ENCODE peak calls at places on chromosomes 7 and 10, in seven cellular contexts. One of them, this sample, is unnamed. For H3K4me1, the result is how much of the 10 kb centered on the place peaks cover.

GRCh38 chr10:127402596-127403409 is 146.3 kb upstream of the NPS start:
- DNase-seq in endothelial cell of umbilical vein: no peak
- DNase-seq in cardiac muscle cell: no peak
- DNase-seq in Peyer's patch: no peak
- DNase-seq in uterus: no peak
- DNase-seq in pancreas: no peak
- DNase-seq in stomach: no peak
- DNase-seq in this sample: no peak

GRCh38 chr7:51426163-51426562 is 109.6 kb upstream of the COBL start:
- DNase-seq in endothelial cell of umbilical vein: no peak
- DNase-seq in cardiac muscle cell: no peak
- DNase-seq in Peyer's patch: no peak
- DNase-seq in uterus: no peak
- DNase-seq in pancreas: no peak
- DNase-seq in stomach: no peak
- DNase-seq in this sample: no peak

GRCh38 chr7:4235596-4235995 is 446.5 kb upstream of the FOXK1 start:
- DNase-seq in endothelial cell of umbilical vein: no peak
- DNase-seq in cardiac muscle cell: no peak
- DNase-seq in Peyer's patch: no peak
- DNase-seq in uterus: no peak
- DNase-seq in pancreas: no peak
- DNase-seq in stomach: no peak
- DNase-seq in this sample: peak

GRCh38 chr10:27646194-27646593 is 99.4 kb downstream of the MKX start:
- DNase-seq in endothelial cell of umbilical vein: no peak
- DNase-seq in cardiac muscle cell: no peak
- DNase-seq in Peyer's patch: no peak
- DNase-seq in uterus: no peak
- DNase-seq in pancreas: no peak
- DNase-seq in stomach: no peak
- DNase-seq in this sample: no peak

GRCh38 chr7:108358553-108358952 is 97.7 kb downstream of the NRCAM start:
- DNase-seq in endothelial cell of umbilical vein: no peak
- DNase-seq in cardiac muscle cell: peak
- DNase-seq in Peyer's patch: no peak
- DNase-seq in uterus: no peak
- DNase-seq in pancreas: peak
- DNase-seq in stomach: no peak
- DNase-seq in this sample: no peak

GRCh38 chr7:149564340-149565095 is 66.9 kb upstream of the ZNF746 start:
- DNase-seq in endothelial cell of umbilical vein: no peak
- DNase-seq in cardiac muscle cell: no peak
- DNase-seq in Peyer's patch: no peak
- DNase-seq in uterus: no peak
- DNase-seq in pancreas: no peak
- DNase-seq in stomach: no peak
- DNase-seq in this sample: no peak

GRCh38 chr10:116783011-116783655 is 40.8 kb upstream of the HSPA12A start:
- DNase-seq in endothelial cell of umbilical vein: no peak
- DNase-seq in cardiac muscle cell: peak
- DNase-seq in Peyer's patch: no peak
- DNase-seq in uterus: no peak
- DNase-seq in pancreas: no peak
- DNase-seq in stomach: no peak
- DNase-seq in this sample: no peak

GRCh38 chr10:106672517-106673175 is 491.9 kb downstream of the SORCS1 start:
- DNase-seq in endothelial cell of umbilical vein: no peak
- DNase-seq in cardiac muscle cell: no peak
- DNase-seq in Peyer's patch: no peak
- DNase-seq in uterus: no peak
- DNase-seq in pancreas: no peak
- DNase-seq in stomach: no peak
- DNase-seq in this sample: no peak

GRCh38 chr10:48253970-48254657 is 20.4 kb downstream of the FRMPD2 start:
- DNase-seq in endothelial cell of umbilical vein: peak
- DNase-seq in cardiac muscle cell: peak
- DNase-seq in Peyer's patch: no peak
- DNase-seq in uterus: no peak
- DNase-seq in pancreas: no peak
- DNase-seq in stomach: no peak
- DNase-seq in this sample: no peak

GRCh38 chr10:98314577-98315284 is 46.7 kb upstream of the LOXL4 start:
- DNase-seq in endothelial cell of umbilical vein: no peak
- DNase-seq in cardiac muscle cell: no peak
- DNase-seq in Peyer's patch: no peak
- DNase-seq in uterus: no peak
- DNase-seq in pancreas: no peak
- DNase-seq in stomach: peak
- DNase-seq in this sample: no peak

GRCh38 chr7:265192-265997 is 24.6 kb upstream of the FOXL3 start:
- DNase-seq in endothelial cell of umbilical vein: no peak
- DNase-seq in cardiac muscle cell: no peak
- DNase-seq in Peyer's patch: no peak
- DNase-seq in uterus: no peak
- DNase-seq in pancreas: peak
- DNase-seq in stomach: no peak
- DNase-seq in this sample: no peak

GRCh38 chr10:50421026-50421719 is 169.9 kb upstream of the ASAH2 start:
- DNase-seq in endothelial cell of umbilical vein: peak
- DNase-seq in cardiac muscle cell: peak
- DNase-seq in Peyer's patch: peak
- DNase-seq in uterus: no peak
- DNase-seq in pancreas: no peak
- DNase-seq in stomach: peak
- DNase-seq in this sample: no peak

GRCh38 chr10:28769147-28769604 is 91.9 kb downstream of the BAMBI start:
- DNase-seq in endothelial cell of umbilical vein: no peak
- DNase-seq in cardiac muscle cell: no peak
- DNase-seq in Peyer's patch: no peak
- DNase-seq in uterus: no peak
- DNase-seq in pancreas: no peak
- DNase-seq in stomach: no peak
- DNase-seq in this sample: no peak

GRCh38 chr7:64463636-64464375 is 99.1 kb downstream of the ZNF680 start:
- DNase-seq in endothelial cell of umbilical vein: no peak
- DNase-seq in cardiac muscle cell: peak
- DNase-seq in Peyer's patch: peak
- DNase-seq in uterus: peak
- DNase-seq in pancreas: peak
- DNase-seq in stomach: no peak
- DNase-seq in this sample: no peak

GRCh38 chr10:116278832-116279231 is 5.8 kb upstream of the GFRA1 start:
- DNase-seq in endothelial cell of umbilical vein: no peak
- DNase-seq in cardiac muscle cell: no peak
- DNase-seq in Peyer's patch: no peak
- DNase-seq in uterus: no peak
- DNase-seq in pancreas: no peak
- DNase-seq in stomach: no peak
- DNase-seq in this sample: no peak

GRCh38 chr10:73991846-73992245 is 6.1 kb upstream of the VCL start:
- DNase-seq in endothelial cell of umbilical vein: no peak
- DNase-seq in cardiac muscle cell: no peak
- DNase-seq in Peyer's patch: peak
- DNase-seq in uterus: no peak
- DNase-seq in pancreas: no peak
- DNase-seq in stomach: peak
- DNase-seq in this sample: peak

GRCh38 chr7:115015619-115016018 is 93.7 kb downstream of the MDFIC start:
- DNase-seq in endothelial cell of umbilical vein: no peak
- DNase-seq in cardiac muscle cell: peak
- DNase-seq in Peyer's patch: no peak
- DNase-seq in uterus: no peak
- DNase-seq in pancreas: no peak
- DNase-seq in stomach: no peak
- DNase-seq in this sample: no peak

GRCh38 chr7:145269418-145270161 is 433.7 kb upstream of the TPK1 start:
- DNase-seq in endothelial cell of umbilical vein: no peak
- DNase-seq in cardiac muscle cell: no peak
- DNase-seq in Peyer's patch: no peak
- DNase-seq in uterus: no peak
- DNase-seq in pancreas: no peak
- DNase-seq in stomach: no peak
- DNase-seq in this sample: no peak

GRCh38 chr10:75226656-75227055 is 9.1 kb downstream of the COMTD1 start:
- DNase-seq in endothelial cell of umbilical vein: no peak
- DNase-seq in cardiac muscle cell: no peak
- DNase-seq in Peyer's patch: no peak
- DNase-seq in uterus: no peak
- DNase-seq in pancreas: no peak
- DNase-seq in stomach: no peak
- DNase-seq in this sample: no peak

DNA sequence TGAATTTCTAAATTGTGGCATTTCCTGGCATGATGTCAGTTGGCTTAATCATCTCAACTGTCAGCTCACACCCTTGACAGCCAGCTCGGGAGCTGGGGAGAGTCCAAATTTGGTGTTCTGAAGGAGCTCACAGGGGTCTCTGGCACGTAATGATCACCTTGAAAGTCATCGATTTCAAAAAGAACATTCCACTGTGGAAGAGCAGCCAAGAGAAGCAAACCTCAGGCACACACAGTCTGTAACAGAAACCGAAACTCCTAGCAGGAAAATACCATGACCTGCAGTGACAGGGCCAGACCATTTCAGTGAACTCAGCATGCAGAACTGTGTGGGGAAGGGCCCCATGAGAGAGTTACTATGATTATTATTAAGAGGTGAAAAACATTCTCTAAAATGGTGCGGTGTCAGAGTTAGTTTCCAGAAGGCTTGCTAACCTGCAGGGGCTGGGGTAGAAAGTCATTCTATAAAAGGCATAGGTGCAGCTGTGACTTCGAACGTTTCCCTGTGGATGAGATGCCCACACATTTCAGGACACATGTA is 26.4 kb upstream of the KLF6 start:
- DNase-seq in endothelial cell of umbilical vein: peak
- DNase-seq in cardiac muscle cell: peak
- DNase-seq in Peyer's patch: peak
- DNase-seq in uterus: no peak
- DNase-seq in pancreas: no peak
- DNase-seq in stomach: peak
- DNase-seq in this sample: no peak
- H3K4me3 ChIP-seq in endothelial cell of umbilical vein: no peak
- H3K4me3 ChIP-seq in cardiac muscle cell: no peak
- H3K4me3 ChIP-seq in Peyer's patch: no peak
- H3K4me3 ChIP-seq in uterus: no peak
- H3K4me3 ChIP-seq in pancreas: no peak
- H3K4me3 ChIP-seq in stomach: no peak
- H3K4me3 ChIP-seq in this sample: no peak

GRCh38 chr7:131029002-131029401 is 295.0 kb upstream of the KLF14 start:
- DNase-seq in endothelial cell of umbilical vein: no peak
- DNase-seq in cardiac muscle cell: no peak
- DNase-seq in Peyer's patch: no peak
- DNase-seq in uterus: no peak
- DNase-seq in pancreas: no peak
- DNase-seq in stomach: no peak
- DNase-seq in this sample: no peak

GRCh38 chr7:131035088-131035770 is 292.4 kb upstream of the MKLN1 start:
- DNase-seq in endothelial cell of umbilical vein: no peak
- DNase-seq in cardiac muscle cell: no peak
- DNase-seq in Peyer's patch: no peak
- DNase-seq in uterus: no peak
- DNase-seq in pancreas: no peak
- DNase-seq in stomach: no peak
- DNase-seq in this sample: no peak

GRCh38 chr7:131034166-131034881 is 293.4 kb upstream of the MKLN1 start:
- DNase-seq in endothelial cell of umbilical vein: no peak
- DNase-seq in cardiac muscle cell: no peak
- DNase-seq in Peyer's patch: no peak
- DNase-seq in uterus: no peak
- DNase-seq in pancreas: no peak
- DNase-seq in stomach: no peak
- DNase-seq in this sample: no peak

GRCh38 chr7:131028293-131028692 is 294.3 kb upstream of the KLF14 start:
- DNase-seq in endothelial cell of umbilical vein: no peak
- DNase-seq in cardiac muscle cell: no peak
- DNase-seq in Peyer's patch: no peak
- DNase-seq in uterus: no peak
- DNase-seq in pancreas: no peak
- DNase-seq in stomach: no peak
- DNase-seq in this sample: no peak

GRCh38 chr7:131031100-131031868 is 296.4 kb upstream of the MKLN1 start:
- DNase-seq in endothelial cell of umbilical vein: no peak
- DNase-seq in cardiac muscle cell: no peak
- DNase-seq in Peyer's patch: no peak
- DNase-seq in uterus: no peak
- DNase-seq in pancreas: no peak
- DNase-seq in stomach: no peak
- DNase-seq in this sample: no peak
- H3K4me1 ChIP-seq in endothelial cell of umbilical vein: under half
- H3K4me1 ChIP-seq in cardiac muscle cell: under half
- H3K4me1 ChIP-seq in Peyer's patch: under half
- H3K4me1 ChIP-seq in uterus: under half
- H3K4me1 ChIP-seq in pancreas: under half
- H3K4me1 ChIP-seq in stomach: half or more
- H3K4me1 ChIP-seq in this sample: half or more

DNA sequence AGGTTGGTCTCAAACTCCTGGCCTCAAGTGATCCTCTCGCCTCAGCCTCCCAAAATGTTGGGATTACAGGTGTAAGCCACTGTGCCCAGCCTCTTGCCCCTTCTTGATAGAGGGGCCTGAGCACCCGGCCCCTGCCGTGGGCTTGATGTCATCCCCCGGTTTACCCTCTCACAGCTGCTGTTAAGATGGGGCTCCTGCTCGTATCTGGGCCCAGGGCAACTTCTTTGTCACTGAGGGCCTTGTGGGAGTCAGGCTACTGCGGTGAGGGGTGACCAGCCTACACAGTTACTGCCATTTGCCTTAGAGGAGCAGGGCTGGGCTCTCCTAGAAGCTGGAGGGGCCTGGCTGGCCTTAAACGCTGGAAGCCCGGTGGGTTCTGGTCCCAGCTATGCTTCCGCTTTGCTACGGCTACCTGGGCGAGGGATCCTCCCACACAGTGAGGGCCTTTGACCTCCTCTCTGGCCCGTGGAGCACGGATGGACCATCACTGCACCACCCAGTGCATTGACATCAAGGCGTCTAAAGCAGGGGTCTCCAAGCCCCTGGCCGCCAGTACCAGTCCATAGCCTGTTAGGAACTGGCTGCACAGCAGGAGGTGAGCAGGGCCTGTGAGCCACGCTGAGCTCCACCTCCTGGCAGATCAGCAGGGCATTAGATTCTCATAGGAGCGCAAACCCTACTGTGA is 1.1 kb upstream of the TMEM130 start:
- DNase-seq in endothelial cell of umbilical vein: no peak
- DNase-seq in cardiac muscle cell: no peak
- DNase-seq in Peyer's patch: no peak
- DNase-seq in uterus: no peak
- DNase-seq in pancreas: no peak
- DNase-seq in stomach: no peak
- DNase-seq in this sample: peak
- TF ChIP-seq CTCF in endothelial cell of umbilical vein: no peak
- TF ChIP-seq CTCF in cardiac muscle cell: no peak
- TF ChIP-seq CTCF in Peyer's patch: no peak
- TF ChIP-seq CTCF in uterus: no peak
- TF ChIP-seq CTCF in pancreas: no peak
- TF ChIP-seq CTCF in stomach: no peak
- TF ChIP-seq CTCF in this sample: no peak

DNA sequence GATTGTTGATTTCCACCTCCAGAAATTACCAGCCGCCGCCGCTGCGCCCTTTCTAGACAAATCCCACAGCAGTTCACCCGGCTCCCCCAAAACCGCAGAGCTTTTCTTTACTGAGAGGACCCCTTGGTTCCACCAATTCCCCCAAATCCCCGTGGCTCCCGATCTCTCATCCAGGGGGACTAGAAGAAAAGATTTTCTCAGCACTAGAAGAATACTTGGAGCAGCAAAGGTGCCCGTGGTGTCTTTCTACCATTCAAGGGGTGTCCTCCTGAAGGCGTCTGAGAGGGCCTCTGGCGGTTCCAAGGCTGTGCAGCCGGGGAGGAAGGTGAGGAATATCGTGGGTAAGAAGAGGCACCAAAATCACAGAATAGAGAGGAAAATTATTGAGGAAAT is 13.5 kb upstream of the HOXA2 start:
- DNase-seq in endothelial cell of umbilical vein: no peak
- DNase-seq in cardiac muscle cell: no peak
- DNase-seq in Peyer's patch: no peak
- DNase-seq in uterus: no peak
- DNase-seq in pancreas: no peak
- DNase-seq in stomach: no peak
- DNase-seq in this sample: no peak
- H3K4me3 ChIP-seq in endothelial cell of umbilical vein: peak
- H3K4me3 ChIP-seq in cardiac muscle cell: no peak
- H3K4me3 ChIP-seq in Peyer's patch: no peak
- H3K4me3 ChIP-seq in uterus: no peak
- H3K4me3 ChIP-seq in pancreas: peak
- H3K4me3 ChIP-seq in stomach: peak
- H3K4me3 ChIP-seq in this sample: peak

This sample was measured in upper lobe of right lung.